ENCODE peak calls at places on chromosome 22, in five cellular contexts. One of them, this sample, is unnamed.
A peak's percentile ranks its signal among the peaks of the same experiment; 100 is the strongest.

GRCh38 chr22:48099671-48100070 is 1337.2 kb downstream of the TBC1D22A start:
- DNase-seq in amniotic stem cell: no peak
- DNase-seq in AG10803: no peak
- DNase-seq in HS-5: no peak
- DNase-seq in GM03348: no peak
- DNase-seq in this sample: no peak

GRCh38 chr22:32810241-32811133 is 9.0 kb downstream of the TIMP3 start:
- DNase-seq in amniotic stem cell: no peak
- DNase-seq in AG10803: no peak
- DNase-seq in HS-5: no peak
- DNase-seq in GM03348: no peak
- DNase-seq in this sample: no peak

GRCh38 chr22:36858966-36859365 is 1.8 kb upstream of the NCF4 start:
- DNase-seq in amniotic stem cell: no peak
- DNase-seq in AG10803: no peak
- DNase-seq in HS-5: no peak
- DNase-seq in GM03348: no peak
- DNase-seq in this sample: no peak

GRCh38 chr22:42202669-42203068 is 67.8 kb downstream of the TCF20 start:
- DNase-seq in amniotic stem cell: no peak
- DNase-seq in AG10803: peak; percentile 12
- DNase-seq in HS-5: no peak
- DNase-seq in GM03348: no peak
- DNase-seq in this sample: peak; percentile 30

GRCh38 chr22:19506212-19506611 is 18.0 kb downstream of the CLDN5 start:
- DNase-seq in amniotic stem cell: no peak
- DNase-seq in AG10803: no peak
- DNase-seq in HS-5: no peak
- DNase-seq in GM03348: no peak
- DNase-seq in this sample: no peak

GRCh38 chr22:48951836-48952235 is 875.8 kb downstream of the BRD1 start:
- DNase-seq in amniotic stem cell: no peak
- DNase-seq in AG10803: no peak
- DNase-seq in HS-5: no peak
- DNase-seq in GM03348: no peak
- DNase-seq in this sample: no peak

GRCh38 chr22:31750365-31751284 is 693 bp upstream of the PRR14L start:
- DNase-seq in amniotic stem cell: no peak
- DNase-seq in AG10803: no peak
- DNase-seq in HS-5: no peak
- DNase-seq in GM03348: no peak
- DNase-seq in this sample: no peak

GRCh38 chr22:23251445-23252093 is 71.3 kb downstream of the BCR start:
- DNase-seq in amniotic stem cell: no peak
- DNase-seq in AG10803: peak; percentile 43
- DNase-seq in HS-5: peak; percentile 14
- DNase-seq in GM03348: peak; percentile 43
- DNase-seq in this sample: peak; percentile 78

GRCh38 chr22:25334091-25334490 is 114.7 kb downstream of the CRYBB2 start:
- DNase-seq in amniotic stem cell: no peak
- DNase-seq in AG10803: peak; percentile 13
- DNase-seq in HS-5: no peak
- DNase-seq in GM03348: no peak
- DNase-seq in this sample: peak; percentile 8

GRCh38 chr22:50220603-50221409 is 20.0 kb downstream of the SELENOO start:
- DNase-seq in amniotic stem cell: no peak
- DNase-seq in AG10803: no peak
- DNase-seq in HS-5: no peak
- DNase-seq in GM03348: no peak
- DNase-seq in this sample: no peak

GRCh38 chr22:46077669-46078099 is 72.6 kb upstream of the PPARA start:
- DNase-seq in amniotic stem cell: no peak
- DNase-seq in AG10803: peak; percentile 48
- DNase-seq in HS-5: no peak
- DNase-seq in GM03348: no peak
- DNase-seq in this sample: no peak

GRCh38 chr22:39954584-39955055 is 5.6 kb upstream of the TMA7B start:
- DNase-seq in amniotic stem cell: no peak
- DNase-seq in AG10803: peak; percentile 94
- DNase-seq in HS-5: peak; percentile 23
- DNase-seq in GM03348: peak; percentile 52
- DNase-seq in this sample: peak; percentile 84

GRCh38 chr22:35470903-35471321 is 69.7 kb upstream of the RASD2 start:
- DNase-seq in amniotic stem cell: no peak
- DNase-seq in AG10803: no peak
- DNase-seq in HS-5: no peak
- DNase-seq in GM03348: no peak
- DNase-seq in this sample: peak; percentile 31

GRCh38 chr22:39309881-39310714 is 9.3 kb downstream of the RPL3 start:
- DNase-seq in amniotic stem cell: no peak
- DNase-seq in AG10803: peak; percentile 60
- DNase-seq in HS-5: no peak
- DNase-seq in GM03348: no peak
- DNase-seq in this sample: peak; percentile 71

GRCh38 chr22:31604746-31605705 is 57.0 kb downstream of the PISD start:
- DNase-seq in amniotic stem cell: no peak
- DNase-seq in AG10803: no peak
- DNase-seq in HS-5: no peak
- DNase-seq in GM03348: no peak
- DNase-seq in this sample: no peak

GRCh38 chr22:39652990-39653786 is 82.6 kb downstream of the CACNA1I start:
- DNase-seq in amniotic stem cell: no peak
- DNase-seq in AG10803: no peak
- DNase-seq in HS-5: no peak
- DNase-seq in GM03348: no peak
- DNase-seq in this sample: no peak

GRCh38 chr22:43467571-43467970 is 55.8 kb downstream of the MPPED1 start:
- DNase-seq in amniotic stem cell: no peak
- DNase-seq in AG10803: no peak
- DNase-seq in HS-5: no peak
- DNase-seq in GM03348: no peak
- DNase-seq in this sample: no peak

GRCh38 chr22:32979606-32980005 is 78.6 kb downstream of the SYN3 start:
- DNase-seq in amniotic stem cell: no peak
- DNase-seq in AG10803: no peak
- DNase-seq in HS-5: no peak
- DNase-seq in GM03348: no peak
- DNase-seq in this sample: no peak

GRCh38 chr22:48882636-48883200 is 945.0 kb downstream of the BRD1 start:
- DNase-seq in amniotic stem cell: no peak
- DNase-seq in AG10803: no peak
- DNase-seq in HS-5: no peak
- DNase-seq in GM03348: no peak
- DNase-seq in this sample: no peak

GRCh38 chr22:36330655-36331305 is 57.0 kb downstream of the MYH9 start:
- DNase-seq in amniotic stem cell: no peak
- DNase-seq in AG10803: peak; percentile 51
- DNase-seq in HS-5: no peak
- DNase-seq in GM03348: peak; percentile 71
- DNase-seq in this sample: peak; percentile 62

GRCh38 chr22:22787805-22788459 is 99.7 kb upstream of the IGLL5 start:
- DNase-seq in amniotic stem cell: no peak
- DNase-seq in AG10803: peak; percentile 30
- DNase-seq in HS-5: no peak
- DNase-seq in GM03348: peak; percentile 72
- DNase-seq in this sample: peak; percentile 58

GRCh38 chr22:20107471-20107901 is 8.4 kb upstream of the RANBP1 start:
- DNase-seq in amniotic stem cell: no peak
- DNase-seq in AG10803: no peak
- DNase-seq in HS-5: no peak
- DNase-seq in GM03348: no peak
- DNase-seq in this sample: no peak

GRCh38 chr22:20606041-20606783 is 98.8 kb downstream of the MED15 start:
- DNase-seq in amniotic stem cell: peak; percentile 6
- DNase-seq in AG10803: peak; percentile 48
- DNase-seq in HS-5: no peak
- DNase-seq in GM03348: peak; percentile 76
- DNase-seq in this sample: peak; percentile 56

GRCh38 chr22:41367680-41368542 is 13.8 kb upstream of the TEF start:
- DNase-seq in amniotic stem cell: peak; percentile 4
- DNase-seq in AG10803: peak; percentile 72
- DNase-seq in HS-5: no peak
- DNase-seq in GM03348: peak; percentile 75
- DNase-seq in this sample: peak; percentile 12

GRCh38 chr22:22408731-22409696 is 99.5 kb downstream of the ZNF280B start:
- DNase-seq in amniotic stem cell: no peak
- DNase-seq in AG10803: peak; percentile 13
- DNase-seq in HS-5: no peak
- DNase-seq in GM03348: peak; percentile 57
- DNase-seq in this sample: peak; percentile 17

GRCh38 chr22:24445481-24446290 is 18.3 kb downstream of the ADORA2A start:
- DNase-seq in amniotic stem cell: no peak
- DNase-seq in AG10803: no peak
- DNase-seq in HS-5: no peak
- DNase-seq in GM03348: no peak
- DNase-seq in this sample: no peak

GRCh38 chr22:30204742-30205111 is 41.8 kb downstream of the LIF start:
- DNase-seq in amniotic stem cell: no peak
- DNase-seq in AG10803: peak; percentile 96
- DNase-seq in HS-5: no peak
- DNase-seq in GM03348: peak; percentile 81
- DNase-seq in this sample: peak; percentile 88

GRCh38 chr22:28922540-28923244 is 39.3 kb downstream of the ZNRF3 start:
- DNase-seq in amniotic stem cell: no peak
- DNase-seq in AG10803: no peak
- DNase-seq in HS-5: no peak
- DNase-seq in GM03348: no peak
- DNase-seq in this sample: no peak

GRCh38 chr22:38305481-38306448 is 11.5 kb downstream of the CSNK1E start:
- DNase-seq in amniotic stem cell: no peak
- DNase-seq in AG10803: no peak
- DNase-seq in HS-5: peak; percentile 40
- DNase-seq in GM03348: no peak
- DNase-seq in this sample: peak; percentile 77

GRCh38 chr22:41923595-41924276 is 2.9 kb downstream of the TNFRSF13C start:
- DNase-seq in amniotic stem cell: no peak
- DNase-seq in AG10803: no peak
- DNase-seq in HS-5: no peak
- DNase-seq in GM03348: no peak
- DNase-seq in this sample: no peak

GRCh38 chr22:28976588-28976987 is 85.0 kb downstream of the C22orf31 start:
- DNase-seq in amniotic stem cell: peak; percentile 30
- DNase-seq in AG10803: peak; percentile 62
- DNase-seq in HS-5: peak; percentile 53
- DNase-seq in GM03348: peak; percentile 74
- DNase-seq in this sample: peak; percentile 88

GRCh38 chr22:48153726-48154125 is 1391.3 kb downstream of the TBC1D22A start:
- DNase-seq in amniotic stem cell: no peak
- DNase-seq in AG10803: no peak
- DNase-seq in HS-5: no peak
- DNase-seq in GM03348: no peak
- DNase-seq in this sample: no peak

GRCh38 chr22:27842994-27843431 is 41.5 kb upstream of the MN1 start:
- DNase-seq in amniotic stem cell: no peak
- DNase-seq in AG10803: peak; percentile 94
- DNase-seq in HS-5: no peak
- DNase-seq in GM03348: peak; percentile 69
- DNase-seq in this sample: peak; percentile 56

GRCh38 chr22:26673485-26673884 is 16.1 kb downstream of the MIAT start:
- DNase-seq in amniotic stem cell: no peak
- DNase-seq in AG10803: peak; percentile 51
- DNase-seq in HS-5: no peak
- DNase-seq in GM03348: peak; percentile 28
- DNase-seq in this sample: peak; percentile 45

GRCh38 chr22:19430890-19431541 is 517 bp downstream of the HIRA start:
- DNase-seq in amniotic stem cell: no peak
- DNase-seq in AG10803: peak; percentile 25
- DNase-seq in HS-5: no peak
- DNase-seq in GM03348: peak; percentile 33
- DNase-seq in this sample: peak; percentile 25

GRCh38 chr22:19643448-19644313 is 70.6 kb upstream of the SEPTIN5 start:
- DNase-seq in amniotic stem cell: no peak
- DNase-seq in AG10803: no peak
- DNase-seq in HS-5: no peak
- DNase-seq in GM03348: no peak
- DNase-seq in this sample: no peak

GRCh38 chr22:50218996-50219727 is 18.4 kb downstream of the SELENOO start:
- DNase-seq in amniotic stem cell: no peak
- DNase-seq in AG10803: peak; percentile 75
- DNase-seq in HS-5: no peak
- DNase-seq in GM03348: peak; percentile 75
- DNase-seq in this sample: peak; percentile 85

GRCh38 chr22:28147401-28147800 is 228.3 kb upstream of the PITPNB start:
- DNase-seq in amniotic stem cell: no peak
- DNase-seq in AG10803: no peak
- DNase-seq in HS-5: no peak
- DNase-seq in GM03348: no peak
- DNase-seq in this sample: no peak

GRCh38 chr22:37345863-37346514 is 63.7 kb downstream of the CYTH4 start:
- DNase-seq in amniotic stem cell: no peak
- DNase-seq in AG10803: peak; percentile 96
- DNase-seq in HS-5: peak; percentile 61
- DNase-seq in GM03348: peak; percentile 93
- DNase-seq in this sample: peak; percentile 99

GRCh38 chr22:46984751-46985506 is 222.5 kb downstream of the TBC1D22A start:
- DNase-seq in amniotic stem cell: peak; percentile 52
- DNase-seq in AG10803: peak; percentile 66
- DNase-seq in HS-5: peak; percentile 67
- DNase-seq in GM03348: peak; percentile 89
- DNase-seq in this sample: peak; percentile 64

This sample was measured in fibroblast of mammary gland.